ENCODE peak calls at places on chromosome 2, in five cellular contexts. N is fibroblast of lung, D is IMR-90, I is osteoblast, P is OCI-LY7. O is an unnamed sample.

GRCh38 chr2:101619191-101619591 is 78.3 kb upstream of the MAP4K4 start:
- DNase-seq in D (peak; percentile 48), N (peak; percentile 83), I (no peak), P (no peak), O (no peak)

GRCh38 chr2:65361623-65362022 is 70.8 kb downstream of the SPRED2 start:
- DNase-seq in I (peak; percentile 51), P (no peak), D (peak; percentile 48), N (no peak), O (peak; percentile 85)

GRCh38 chr2:159409116-159409800 is 122.8 kb upstream of the WDSUB1 start:
- DNase-seq in N (no peak), D (no peak), P (no peak), I (peak; percentile 23), O (no peak)

GRCh38 chr2:57434429-57434828 is 612.2 kb upstream of the VRK2 start:
- DNase-seq in D (no peak), N (no peak), P (no peak), I (no peak), O (no peak)

GRCh38 chr2:84290537-84290936 is 168.5 kb downstream of the SUCLG1 start:
- DNase-seq in D (no peak), I (no peak), P (no peak), N (no peak), O (no peak)

GRCh38 chr2:1709970-1710560 is 34.2 kb downstream of the PXDN start:
- DNase-seq in D (no peak), P (no peak), I (no peak), N (no peak), O (no peak)

GRCh38 chr2:130796280-130796679 is 40.4 kb upstream of the ARHGEF4 start:
- DNase-seq in N (no peak), I (no peak), P (no peak), D (no peak), O (no peak)

GRCh38 chr2:172246649-172247048 is 143.9 kb upstream of the DLX2 start:
- DNase-seq in N (peak; percentile 45), D (peak; percentile 66), P (no peak), I (no peak), O (no peak)

GRCh38 chr2:165582409-165582808 is 112.9 kb downstream of the CSRNP3 start:
- DNase-seq in I (peak; percentile 84), D (no peak), P (no peak), N (peak; percentile 46), O (peak; percentile 58)

GRCh38 chr2:33121925-33122324 is 175.2 kb downstream of the LTBP1 start:
- DNase-seq in P (no peak), D (no peak), I (no peak), N (no peak), O (no peak)

GRCh38 chr2:224579411-224579810 is 5.8 kb downstream of the CUL3 start:
- DNase-seq in P (no peak), I (peak; percentile 68), D (peak; percentile 59), N (peak; percentile 36), O (peak; percentile 39)
- H3K4me3 ChIP-seq in P (peak overlapping the region; percentile 50), I (no peak overlapping the region), D (no peak overlapping the region), N (no peak overlapping the region), O (peak overlapping the region; percentile 32)

DNA sequence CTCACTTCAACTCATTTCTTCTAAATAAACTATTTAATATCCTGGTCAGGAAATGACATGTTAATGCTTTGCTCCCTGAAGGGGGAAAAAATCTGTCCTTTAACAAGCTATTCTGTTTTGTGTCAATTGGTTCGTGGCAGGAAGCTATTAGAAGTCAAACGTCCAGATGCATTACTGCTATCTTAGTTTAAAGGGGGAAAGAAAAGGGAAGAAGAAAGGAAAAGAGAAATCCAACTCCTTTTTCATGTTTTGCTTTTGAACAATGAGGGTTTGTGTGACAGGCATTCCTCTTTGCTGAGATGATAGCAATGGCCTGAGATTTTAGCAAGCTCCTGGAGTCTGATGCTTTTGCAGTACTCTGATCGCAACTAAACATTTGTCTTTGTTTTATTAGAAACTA is 24.6 kb downstream of the TRIB2 start:
- DNase-seq in I (no peak), P (no peak), N (no peak), D (no peak), O (no peak)
- H4K20me1 ChIP-seq in I (peaks cover 19% of the 10 kb centered on the region), P (no peaks in the 10 kb centered on the region), N (no peaks in the 10 kb centered on the region), D (peaks cover 10% of the 10 kb centered on the region), O (no peaks in the 10 kb centered on the region)

GRCh38 chr2:38462121-38462634 is 85.1 kb upstream of the ATL2 start:
- DNase-seq in D (peak; percentile 94), P (no peak), I (peak; percentile 95), N (peak; percentile 90), O (peak; percentile 94)
- H3K4me3 ChIP-seq in D (no peak overlapping the region), P (no peak overlapping the region), I (no peak overlapping the region), N (no peak overlapping the region), O (no peak overlapping the region)

GRCh38 chr2:25867389-25868003 is 10.8 kb downstream of the ASXL2 start:
- DNase-seq in I (peak; percentile 4), P (no peak), D (no peak), N (no peak), O (no peak)

GRCh38 chr2:25877431-25878360 is 591 bp downstream of the ASXL2 start:
- DNase-seq in P (peak; percentile 80), I (peak; percentile 86), N (peak; percentile 59), D (peak; percentile 58), O (peak; percentile 78)

GRCh38 chr2:25872134-25872533 is 6.2 kb downstream of the ASXL2 start:
- DNase-seq in P (no peak), I (no peak), N (no peak), D (no peak), O (no peak)
- H4K20me1 ChIP-seq in P (peaks cover 8% of the 10 kb centered on the region), I (peaks cover 35% of the 10 kb centered on the region), N (no peaks in the 10 kb centered on the region), D (peaks cover 33% of the 10 kb centered on the region), O (no peaks in the 10 kb centered on the region)

DNA sequence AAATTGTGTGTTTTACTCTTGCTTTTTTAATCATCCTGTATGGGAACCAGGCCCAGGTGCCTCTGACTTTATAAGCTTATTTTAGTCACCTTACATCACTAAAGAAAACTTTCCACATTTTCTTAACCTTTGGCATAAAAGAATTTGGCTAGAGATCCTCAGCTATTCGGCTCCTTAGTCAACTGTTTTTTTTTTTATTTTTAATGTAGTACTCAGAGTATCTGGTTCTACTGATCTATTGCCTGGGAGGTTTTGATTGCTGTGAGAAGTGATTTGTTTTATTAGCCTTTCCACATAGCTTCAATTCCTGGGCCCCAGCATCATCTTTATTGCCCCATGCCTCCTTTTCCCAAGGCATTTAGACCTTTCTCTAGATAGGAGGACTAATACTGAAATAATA is 121.0 kb downstream of the MYO1B start:
- DNase-seq in N (peak; percentile 49), D (peak; percentile 89), P (no peak), I (no peak), O (peak; percentile 76)
- H3K4me3 ChIP-seq in N (no peak overlapping the region), D (no peak overlapping the region), P (no peak overlapping the region), I (no peak overlapping the region), O (no peak overlapping the region)

GRCh38 chr2:69566669-69567068 is 76.9 kb downstream of the AAK1 start:
- DNase-seq in P (no peak), D (no peak), N (no peak), I (no peak), O (no peak)
- H4K20me1 ChIP-seq in P (no peaks in the 10 kb centered on the region), D (peaks cover 59% of the 10 kb centered on the region), N (no peaks in the 10 kb centered on the region), I (peaks cover 70% of the 10 kb centered on the region), O (peaks cover 11% of the 10 kb centered on the region)

DNA sequence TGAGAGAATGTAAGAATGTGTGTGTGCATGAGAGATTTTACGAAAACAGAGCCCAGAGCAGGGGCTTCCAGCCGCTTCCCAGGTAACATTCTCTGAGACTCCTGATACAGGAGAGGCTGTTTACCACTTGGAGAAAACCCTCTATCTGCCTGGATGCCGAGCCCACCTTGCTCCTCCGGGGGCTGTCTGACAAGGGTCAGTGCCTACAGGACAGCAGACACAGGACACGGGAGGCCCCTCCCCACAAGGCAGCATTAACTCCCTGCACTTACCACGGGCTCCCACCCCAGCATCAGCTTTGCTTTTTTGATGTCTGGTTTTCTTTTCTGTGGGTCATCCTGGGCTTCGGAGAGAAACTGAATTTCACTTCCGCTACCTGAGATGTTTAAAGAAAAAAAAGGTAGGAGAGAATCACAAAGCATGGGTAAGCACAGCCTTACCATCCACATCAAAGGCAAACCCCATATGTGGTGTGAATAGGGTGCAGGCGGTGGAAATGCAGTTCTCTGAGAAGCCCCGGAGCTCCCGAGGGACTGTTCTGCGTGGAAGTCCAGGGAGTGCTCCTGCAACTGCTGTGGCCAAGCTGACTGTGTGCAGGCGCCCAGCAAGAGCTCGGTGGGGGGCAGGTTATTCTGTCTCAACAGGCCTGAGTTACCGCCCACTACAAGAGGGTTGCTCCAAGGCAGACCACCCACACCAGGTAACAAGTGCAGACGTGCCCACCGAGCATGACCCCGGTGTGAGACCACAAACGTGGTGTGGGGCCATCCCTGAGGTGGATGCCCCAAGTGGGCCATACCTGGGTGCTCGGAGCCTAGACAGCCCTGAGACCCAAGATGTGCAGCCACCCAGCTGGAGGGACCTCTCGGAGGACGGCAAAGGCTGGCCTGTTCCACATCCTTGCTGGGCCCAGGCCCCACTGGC is 97.4 kb downstream of the UXS1 start:
- DNase-seq in N (no peak), I (peak; percentile 61), P (no peak), D (no peak), O (no peak)
- H3K4me3 ChIP-seq in N (no peak overlapping the region), I (no peak overlapping the region), P (no peak overlapping the region), D (no peak overlapping the region), O (no peak overlapping the region)

O was measured in GM23248.